ENCODE peak calls at places on chromosomes 12 and 14, in six cellular contexts. Q is SK-N-SH, S is heart right ventricle, B is upper lobe of right lung, P is aorta, X is hepatocyte. O is an unnamed sample.

GRCh38 chr14:75430106-75430505 is 2.3 kb downstream of the JDP2 start:
- DNase-seq in X (peak; percentile 47), B (no peak), S (no peak), P (no peak), Q (no peak), O (no peak)

GRCh38 chr12:57545809-57546437 is 1.1 kb downstream of the DCTN2 start:
- DNase-seq in P (no peak), X (peak; percentile 55), S (no peak), B (peak; percentile 16), Q (no peak), O (peak; percentile 72)

GRCh38 chr12:92859650-92860386 is 69.3 kb downstream of the EEA1 start:
- DNase-seq in P (no peak), S (no peak), Q (no peak), X (no peak), B (no peak), O (peak; percentile 13)

GRCh38 chr14:102087762-102088011 is 843 bp upstream of the HSP90AA1 start:
- DNase-seq in Q (no peak), X (no peak), P (no peak), B (no peak), S (no peak), O (no peak)

GRCh38 chr14:58755026-58755929 is 117.5 kb downstream of the DACT1 start:
- DNase-seq in P (no peak), Q (no peak), S (peak; percentile 30), B (no peak), X (no peak), O (peak; percentile 77)

GRCh38 chr12:6866920-6867406 is 368 bp upstream of the TPI1 start:
- DNase-seq in S (no peak), P (peak; percentile 83), Q (no peak), B (no peak), X (no peak), O (peak; percentile 39)

GRCh38 chr12:78396538-78396937 is 468.0 kb upstream of the SYT1 start:
- DNase-seq in S (no peak), X (no peak), Q (no peak), B (no peak), P (no peak), O (no peak)

GRCh38 chr12:124599074-124599999 is 31.9 kb upstream of the NCOR2 start:
- DNase-seq in P (no peak), X (no peak), Q (no peak), S (no peak), B (no peak), O (no peak)

GRCh38 chr14:44564908-44565307 is 57.8 kb upstream of the FSCB start:
- DNase-seq in P (no peak), B (no peak), S (no peak), X (no peak), Q (no peak), O (no peak)

GRCh38 chr12:131218291-131219172 is 264.8 kb downstream of the ADGRD1 start:
- DNase-seq in P (peak; percentile 61), S (no peak), X (no peak), Q (no peak), B (no peak), O (peak; percentile 39)

GRCh38 chr12:13024151-13024946 is 19.8 kb upstream of the FAM234B start:
- DNase-seq in P (no peak), B (no peak), X (peak; percentile 43), Q (no peak), S (peak; percentile 15), O (no peak)

GRCh38 chr12:42031847-42032564 is 112.7 kb downstream of the GXYLT1 start:
- DNase-seq in P (no peak), Q (no peak), X (no peak), B (no peak), S (no peak), O (no peak)

GRCh38 chr12:43063642-43064041 is 474.1 kb upstream of the PRICKLE1 start:
- DNase-seq in Q (no peak), X (no peak), P (no peak), B (no peak), S (no peak), O (no peak)

GRCh38 chr14:103973354-103973753 is 31.0 kb upstream of the RD3L start:
- DNase-seq in P (no peak), X (no peak), B (no peak), Q (no peak), S (no peak), O (no peak)

GRCh38 chr14:76900406-76901085 is 74.3 kb downstream of the LRRC74A start:
- DNase-seq in B (no peak), P (no peak), X (no peak), S (no peak), Q (no peak), O (no peak)

GRCh38 chr12:89661706-89662330 is 46.8 kb downstream of the ATP2B1 start:
- DNase-seq in B (no peak), S (no peak), Q (no peak), X (no peak), P (no peak), O (no peak)

GRCh38 chr12:124510301-124510970 is 57.0 kb downstream of the NCOR2 start:
- DNase-seq in X (no peak), S (no peak), P (peak; percentile 78), Q (peak; percentile 68), B (no peak), O (no peak)

GRCh38 chr12:96371787-96372699 is 28.2 kb downstream of the CDK17 start:
- DNase-seq in P (no peak), X (no peak), S (no peak), B (no peak), Q (no peak), O (no peak)

GRCh38 chr12:127191124-127191523 is 1075.8 kb upstream of the TMEM132C start:
- DNase-seq in X (no peak), S (no peak), P (no peak), B (no peak), Q (no peak), O (no peak)

GRCh38 chr12:41013921-41014642 is 174.0 kb upstream of the PDZRN4 start:
- DNase-seq in S (no peak), Q (no peak), P (no peak), B (no peak), X (no peak), O (no peak)

GRCh38 chr12:25811656-25812126 is 146.8 kb upstream of the RASSF8 start:
- DNase-seq in S (no peak), P (no peak), X (peak; percentile 21), Q (no peak), B (no peak), O (no peak)

GRCh38 chr12:26197832-26198231 is 2.5 kb downstream of the SSPN start:
- DNase-seq in P (no peak), S (peak; percentile 22), X (no peak), Q (peak; percentile 31), B (no peak), O (peak; percentile 70)

GRCh38 chr14:44962573-44963528 is 861 bp downstream of the TOGARAM1 start:
- DNase-seq in X (peak; percentile 72), P (peak; percentile 84), Q (no peak), S (peak; percentile 58), B (peak; percentile 74), O (peak; percentile 34)

GRCh38 chr12:9651265-9651729 is 18.2 kb upstream of the CLEC2D start:
- DNase-seq in X (no peak), Q (no peak), P (no peak), S (no peak), B (no peak), O (no peak)

GRCh38 chr14:103629503-103630121 is 601 bp downstream of the KLC1 start:
- DNase-seq in S (peak; percentile 79), P (peak; percentile 89), Q (peak; percentile 87), B (peak; percentile 80), X (peak; percentile 60), O (peak; percentile 46)

GRCh38 chr14:93096923-93097322 is 18.8 kb downstream of the ITPK1 start:
- DNase-seq in Q (no peak), B (no peak), X (no peak), P (no peak), S (peak; percentile 45), O (no peak)

DNA sequence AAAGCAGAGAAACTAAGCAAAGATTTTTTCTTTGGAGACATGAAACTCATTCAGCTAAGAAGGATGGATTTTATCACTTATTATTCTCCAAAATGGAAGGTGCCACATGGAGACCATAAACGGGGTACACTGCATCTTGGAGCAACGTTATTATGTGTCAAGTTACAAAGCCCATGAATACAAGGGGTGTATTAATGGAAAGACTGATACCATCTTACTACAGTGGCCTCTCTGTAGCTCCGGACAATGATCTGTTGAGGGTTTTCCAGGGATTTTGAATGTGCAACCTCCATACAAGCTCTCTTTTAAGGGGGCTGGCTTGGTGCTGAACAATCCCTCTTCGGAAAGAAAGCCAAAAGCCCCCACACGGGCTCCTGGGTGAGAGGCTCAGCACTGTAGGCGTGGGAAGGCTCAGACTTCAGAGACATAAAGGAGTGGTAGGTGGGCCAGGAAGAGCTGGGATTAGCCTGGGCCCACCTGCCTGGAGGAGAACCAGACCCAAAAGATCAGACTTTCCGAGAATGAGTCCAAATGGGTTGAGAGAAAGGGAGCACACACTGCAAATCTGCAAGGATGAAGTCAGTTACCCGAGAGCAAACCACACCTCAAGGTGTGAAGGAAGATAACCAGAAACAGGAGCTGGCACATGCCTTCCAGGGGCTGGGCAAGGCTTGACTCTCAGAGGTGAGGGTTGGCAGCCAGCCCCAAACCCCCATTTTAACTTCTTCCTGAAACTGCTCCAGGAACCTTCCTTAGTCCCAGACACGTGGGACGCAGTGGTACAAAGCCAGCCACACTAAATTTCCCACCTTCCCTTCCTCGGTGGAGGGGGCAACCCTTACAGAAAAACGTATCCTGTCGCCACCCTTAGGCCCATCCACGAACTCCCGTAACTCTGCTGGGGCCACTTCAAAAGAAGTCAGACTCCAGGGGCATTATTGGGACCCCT is 1.5 kb downstream of the VPS37B start:
- DNase-seq in X (no peak), S (no peak), P (no peak), B (peak; percentile 73), Q (no peak), O (peak; percentile 89)
- H3K4me3 ChIP-seq in X (peak overlapping the region; percentile 88), S (peak overlapping the region; percentile 66), P (peak overlapping the region; percentile 63), B (peak overlapping the region; percentile 75), Q (peak overlapping the region; percentile 81), O (peak overlapping the region; percentile 96)

GRCh38 chr14:24441904-24442239 is 704 bp downstream of the SDR39U1 start:
- DNase-seq in S (no peak), X (no peak), B (no peak), P (no peak), Q (no peak), O (no peak)
- H3K4me1 ChIP-seq in S (peaks cover 57% of the 10 kb centered on the region), X (peaks cover 7% of the 10 kb centered on the region), B (peaks cover 24% of the 10 kb centered on the region), P (no peaks in the 10 kb centered on the region), Q (no peaks in the 10 kb centered on the region), O (peaks cover 7% of the 10 kb centered on the region)

GRCh38 chr12:106188249-106188648 is 49.5 kb upstream of the NUAK1 start:
- DNase-seq in P (no peak), S (no peak), B (no peak), X (no peak), Q (no peak), O (no peak)
- H3K4me3 ChIP-seq in P (no peak overlapping the region), S (no peak overlapping the region), B (no peak overlapping the region), X (no peak overlapping the region), Q (no peak overlapping the region), O (no peak overlapping the region)

GRCh38 chr14:61586539-61587396 is 108.5 kb upstream of the HIF1A start:
- DNase-seq in Q (no peak), B (no peak), P (no peak), X (no peak), S (no peak), O (no peak)
- H3K4me1 ChIP-seq in Q (peaks cover 38% of the 10 kb centered on the region), B (peaks cover 21% of the 10 kb centered on the region), P (peaks cover 17% of the 10 kb centered on the region), X (peaks cover 18% of the 10 kb centered on the region), S (peaks cover 52% of the 10 kb centered on the region), O (no peaks in the 10 kb centered on the region)

GRCh38 chr14:37594238-37594915 is 672 bp downstream of the FOXA1 start:
- DNase-seq in S (peak; percentile 34), B (peak; percentile 78), P (peak; percentile 72), Q (peak; percentile 53), X (peak; percentile 90), O (peak; percentile 95)
- H3K4me3 ChIP-seq in S (peak overlapping the region; percentile 36), B (peak overlapping the region; percentile 54), P (peak overlapping the region; percentile 3), Q (peak overlapping the region; percentile 57), X (peak overlapping the region; percentile 55), O (peak overlapping the region; percentile 63)